ENCODE peak calls at places on chromosomes 13 and 19, in six cellular contexts. Y is GM12892, F is K562, O is H1, Q is HepG2, R is GM12878. W is an unnamed sample.

GRCh38 chr13:110560606-110561334 is 752 bp downstream of the RAB20 start:
- DNase-seq in Y (no peak), F (peak; percentile 44), O (no peak), Q (peak; percentile 49), R (no peak), W (peak; percentile 37)

GRCh38 chr13:50941146-50941545 is 31.6 kb downstream of the RNASEH2B start:
- DNase-seq in Y (no peak), F (no peak), O (no peak), Q (no peak), R (no peak), W (no peak)

GRCh38 chr13:45792827-45793303 is 58.7 kb downstream of the SIAH3 start:
- DNase-seq in Y (no peak), F (no peak), O (no peak), Q (no peak), R (peak; percentile 54), W (no peak)

GRCh38 chr13:46374710-46375109 is 12.3 kb downstream of the RUBCNL start:
- DNase-seq in Y (no peak), F (peak; percentile 21), O (no peak), Q (no peak), R (no peak), W (no peak)

GRCh38 chr19:50844296-50844935 is 10.3 kb upstream of the KLK3 start:
- DNase-seq in Y (no peak), F (no peak), O (no peak), Q (no peak), R (no peak), W (no peak)

GRCh38 chr13:57858376-57858775 is 226.8 kb downstream of the PCDH17 start:
- DNase-seq in Y (no peak), F (no peak), O (no peak), Q (no peak), R (no peak), W (no peak)

GRCh38 chr13:98976338-98976737 is 1.5 kb downstream of the DOCK9 start:
- DNase-seq in Y (no peak), F (no peak), O (no peak), Q (no peak), R (no peak), W (no peak)

GRCh38 chr13:48400820-48401219 is 12.1 kb downstream of the LPAR6 start:
- DNase-seq in Y (no peak), F (no peak), O (no peak), Q (no peak), R (peak; percentile 25), W (no peak)

GRCh38 chr13:62096652-62097051 is 681.0 kb upstream of the PCDH20 start:
- DNase-seq in Y (no peak), F (no peak), O (no peak), Q (no peak), R (no peak), W (no peak)

GRCh38 chr19:16338470-16339360 is 14.1 kb downstream of the KLF2 start:
- DNase-seq in Y (peak; percentile 63), F (no peak), O (no peak), Q (peak; percentile 28), R (peak; percentile 59), W (peak; percentile 70)

GRCh38 chr13:110293649-110294048 is 13.3 kb downstream of the COL4A1 start:
- DNase-seq in Y (no peak), F (no peak), O (no peak), Q (no peak), R (no peak), W (no peak)

GRCh38 chr19:30227661-30228112 is 144.5 kb upstream of the ZNF536 start:
- DNase-seq in Y (peak; percentile 69), F (peak; percentile 66), O (no peak), Q (peak; percentile 17), R (no peak), W (peak; percentile 77)

DNA sequence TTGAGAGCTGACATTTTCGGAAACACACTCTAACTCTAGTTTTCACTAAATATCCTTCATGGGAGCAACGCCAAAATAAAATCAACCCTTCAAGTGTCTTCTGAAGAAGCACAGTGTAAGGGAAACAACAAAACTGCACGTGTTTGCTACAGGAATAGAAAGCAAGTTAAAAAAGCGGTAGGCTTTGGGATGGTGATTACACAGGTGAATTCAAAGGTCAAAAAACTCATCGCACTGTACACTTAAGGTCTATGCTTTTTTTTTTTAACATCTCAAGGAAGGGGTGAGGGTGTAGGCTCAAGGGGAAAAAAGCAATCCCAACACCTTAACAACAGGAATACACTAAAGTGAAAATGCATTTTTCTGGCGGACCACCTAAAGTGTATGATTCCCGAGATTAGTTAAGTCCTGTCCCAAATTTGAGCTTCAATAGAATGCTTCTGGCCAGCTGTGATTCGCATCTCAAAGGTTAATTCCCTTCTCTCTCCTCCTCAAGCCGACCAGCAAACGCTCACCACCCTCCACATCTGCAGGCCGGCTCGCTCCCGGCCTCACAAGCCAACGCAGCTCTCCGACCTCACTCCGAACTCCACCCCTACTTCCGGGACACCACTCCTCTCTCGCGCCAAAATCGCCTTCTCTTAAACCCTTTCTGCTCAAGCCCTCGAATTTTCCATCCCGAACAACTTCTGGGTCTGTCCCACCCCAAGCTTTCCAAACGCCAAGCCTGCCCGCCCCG is 1.1 kb downstream of the ARGLU1 start:
- DNase-seq in Y (peak; percentile 47), F (peak; percentile 69), O (no peak), Q (peak; percentile 32), R (no peak), W (peak; percentile 50)
- TF ChIP-seq POLR2A in Y (no peak), F (no peak), O (no peak), Q (no peak), R (no peak), W (no peak)

DNA sequence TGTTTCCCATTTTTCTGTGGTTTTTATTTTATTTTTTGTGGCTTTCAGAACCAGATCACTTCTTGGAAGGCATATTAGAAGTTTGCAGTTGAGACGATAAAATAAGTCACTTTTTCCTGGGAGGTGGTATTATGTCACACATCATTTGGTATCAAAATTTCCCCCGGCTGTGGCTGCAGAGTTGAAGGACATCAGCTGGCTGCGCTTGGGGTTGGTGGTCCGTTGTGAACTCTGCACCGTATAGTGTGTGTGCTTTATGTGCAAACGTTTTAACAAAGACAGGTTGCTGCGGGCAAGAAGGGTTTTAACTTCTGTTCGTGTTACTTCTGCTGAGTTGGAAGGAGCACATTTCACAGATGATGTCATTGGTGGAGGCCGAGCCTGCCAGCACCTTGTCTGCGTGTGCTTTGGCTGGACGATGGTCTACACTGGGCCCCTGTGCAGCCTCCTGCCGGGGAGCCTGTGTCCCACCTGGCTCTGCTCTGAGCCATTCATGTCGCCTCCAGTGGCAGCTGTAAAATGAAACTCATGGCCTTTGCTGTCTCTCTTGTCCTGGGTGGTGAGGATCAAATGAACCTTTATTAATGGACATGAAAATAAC is 9.6 kb downstream of the ATP11A start:
- DNase-seq in Y (no peak), F (no peak), O (no peak), Q (peak; percentile 29), R (no peak), W (no peak)
- TF ChIP-seq TAF1 in Y (no peak), F (no peak), O (no peak), Q (no peak), R (no peak), W (no peak)

DNA sequence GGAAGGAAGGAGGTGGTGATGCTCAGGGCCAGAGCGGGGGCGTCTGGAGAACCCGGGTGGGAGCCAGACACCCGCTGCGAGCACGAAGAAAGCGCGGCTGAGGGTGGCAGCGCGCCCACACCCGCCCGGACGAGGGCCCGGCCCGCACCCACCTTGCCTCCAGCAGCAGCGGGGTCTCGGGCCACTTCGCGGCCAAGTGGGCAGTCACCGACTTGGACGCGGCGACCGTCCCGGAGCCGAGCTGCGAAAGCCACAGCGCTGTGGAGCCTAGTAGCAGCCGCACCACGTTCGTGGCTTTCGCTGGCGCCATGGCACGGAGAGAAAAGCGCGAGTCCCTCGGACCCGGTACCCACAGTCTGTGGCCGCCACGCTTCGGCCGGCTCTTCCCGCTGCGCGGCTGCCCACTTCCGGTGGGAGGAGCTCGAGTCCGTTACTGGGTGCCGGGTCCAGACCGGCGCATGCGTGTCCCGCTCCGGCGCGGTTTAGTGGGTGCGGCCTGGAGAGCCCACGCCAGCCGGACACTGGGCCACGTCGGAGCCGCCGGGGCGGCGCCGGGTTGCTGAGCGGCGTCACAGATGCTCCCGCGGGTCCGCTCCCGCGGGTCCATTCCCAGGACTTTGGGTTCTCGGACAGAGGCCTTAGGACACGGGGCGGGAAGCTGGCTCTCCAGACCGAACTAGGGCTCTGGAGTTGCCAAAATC is at the start of gene UGGT2:
- DNase-seq in Y (peak; percentile 92), F (peak; percentile 92), O (peak; percentile 59), Q (peak; percentile 85), R (peak; percentile 64), W (peak; percentile 92)
- TF ChIP-seq POLR2A in Y (peak; percentile 90), F (peak; percentile 89), O (peak; percentile 50), Q (peak; percentile 87), R (peak; percentile 96), W (peak; percentile 84)

GRCh38 chr19:44890366-44891015 is 563 bp upstream of the TOMM40 start:
- DNase-seq in Y (peak; percentile 97), F (peak; percentile 100), O (peak; percentile 99), Q (peak; percentile 100), R (peak; percentile 100), W (peak; percentile 98)
- TF ChIP-seq TAF1 in Y (peak; percentile 40), F (peak; percentile 82), O (peak; percentile 71), Q (peak; percentile 79), R (peak; percentile 86), W (peak; percentile 77)

GRCh38 chr13:76667551-76667950 is 218.7 kb downstream of the KCTD12 start:
- DNase-seq in Y (no peak), F (no peak), O (no peak), Q (no peak), R (no peak), W (no peak)

GRCh38 chr13:76668716-76669115 is 217.5 kb downstream of the KCTD12 start:
- DNase-seq in Y (no peak), F (no peak), O (no peak), Q (no peak), R (no peak), W (no peak)

GRCh38 chr13:76663941-76664340 is 222.3 kb downstream of the KCTD12 start:
- DNase-seq in Y (no peak), F (no peak), O (no peak), Q (no peak), R (no peak), W (no peak)

GRCh38 chr13:76672422-76672821 is 213.8 kb downstream of the KCTD12 start:
- DNase-seq in Y (no peak), F (no peak), O (no peak), Q (no peak), R (no peak), W (no peak)

GRCh38 chr13:76668141-76668540 is 218.1 kb downstream of the KCTD12 start:
- DNase-seq in Y (no peak), F (no peak), O (no peak), Q (no peak), R (no peak), W (no peak)
- TF ChIP-seq POLR2A in Y (no peak), F (no peak), O (no peak), Q (no peak), R (no peak), W (no peak)

GRCh38 chr13:34458756-34459462 is 483.2 kb upstream of the NBEA start:
- DNase-seq in Y (no peak), F (no peak), O (no peak), Q (no peak), R (no peak), W (no peak)

GRCh38 chr13:34465423-34465922 is 476.6 kb upstream of the NBEA start:
- DNase-seq in Y (no peak), F (no peak), O (no peak), Q (no peak), R (no peak), W (no peak)

GRCh38 chr13:34462843-34463242 is 479.2 kb upstream of the NBEA start:
- DNase-seq in Y (no peak), F (no peak), O (no peak), Q (no peak), R (no peak), W (no peak)

GRCh38 chr13:34464011-34464410 is 478.1 kb upstream of the NBEA start:
- DNase-seq in Y (no peak), F (no peak), O (no peak), Q (no peak), R (no peak), W (no peak)

GRCh38 chr13:34459856-34460255 is 482.2 kb upstream of the NBEA start:
- DNase-seq in Y (no peak), F (no peak), O (no peak), Q (no peak), R (no peak), W (no peak)
- TF ChIP-seq TAF1 in Y (no peak), F (no peak), O (no peak), Q (no peak), R (no peak), W (no peak)

W was measured in GM12891.